ENCODE peak calls at places on chromosomes 16 and 17, in four cellular contexts. Z is body of pancreas, C is cardiac muscle cell, O is stomach. L is an unnamed sample. For H3K4me1 and H3K9me3, the result is how much of the 10 kb centered on the place peaks cover.

GRCh38 chr16:86322840-86323239 is 187.5 kb upstream of the FOXF1 start:
- DNase-seq in Z (no peak), C (no peak), O (no peak), L (no peak)

GRCh38 chr17:73799781-73800627 is 155.8 kb upstream of the SDK2 start:
- DNase-seq in Z (no peak), C (no peak), O (no peak), L (no peak)

GRCh38 chr16:17439580-17439979 is 31.2 kb downstream of the XYLT1 start:
- DNase-seq in Z (no peak), C (no peak), O (no peak), L (no peak)

GRCh38 chr17:74736423-74737298 is at the start of gene RAB37:
- DNase-seq in Z (peak), C (peak), O (peak), L (peak)

GRCh38 chr16:28106467-28106866 is 43.0 kb upstream of the GSG1L start:
- DNase-seq in Z (no peak), C (no peak), O (no peak), L (no peak)

GRCh38 chr16:81099958-81100357 is 3.8 kb upstream of the GCSH start:
- DNase-seq in Z (no peak), C (no peak), O (no peak), L (no peak)

GRCh38 chr17:45243750-45244149 is 18.1 kb downstream of the SPATA32 start:
- DNase-seq in Z (no peak), C (no peak), O (peak), L (no peak)

GRCh38 chr17:12736526-12736925 is 52.8 kb upstream of the ARHGAP44 start:
- DNase-seq in Z (no peak), C (no peak), O (no peak), L (no peak)

GRCh38 chr17:2954898-2955445 is 108.4 kb downstream of the OR1D5 start:
- DNase-seq in Z (no peak), C (peak), O (peak), L (no peak)

GRCh38 chr16:8720080-8720966 is 45.9 kb downstream of the ABAT start:
- DNase-seq in Z (peak), C (no peak), O (no peak), L (no peak)

GRCh38 chr16:66254751-66255150 is 111.7 kb upstream of the CDH5 start:
- DNase-seq in Z (no peak), C (peak), O (no peak), L (no peak)

GRCh38 chr17:67386965-67387551 is 10.0 kb downstream of the PITPNC1 start:
- DNase-seq in Z (peak), C (peak), O (peak), L (peak)

GRCh38 chr16:61721561-61721960 is 314.7 kb downstream of the CDH8 start:
- DNase-seq in Z (no peak), C (no peak), O (no peak), L (no peak)

DNA sequence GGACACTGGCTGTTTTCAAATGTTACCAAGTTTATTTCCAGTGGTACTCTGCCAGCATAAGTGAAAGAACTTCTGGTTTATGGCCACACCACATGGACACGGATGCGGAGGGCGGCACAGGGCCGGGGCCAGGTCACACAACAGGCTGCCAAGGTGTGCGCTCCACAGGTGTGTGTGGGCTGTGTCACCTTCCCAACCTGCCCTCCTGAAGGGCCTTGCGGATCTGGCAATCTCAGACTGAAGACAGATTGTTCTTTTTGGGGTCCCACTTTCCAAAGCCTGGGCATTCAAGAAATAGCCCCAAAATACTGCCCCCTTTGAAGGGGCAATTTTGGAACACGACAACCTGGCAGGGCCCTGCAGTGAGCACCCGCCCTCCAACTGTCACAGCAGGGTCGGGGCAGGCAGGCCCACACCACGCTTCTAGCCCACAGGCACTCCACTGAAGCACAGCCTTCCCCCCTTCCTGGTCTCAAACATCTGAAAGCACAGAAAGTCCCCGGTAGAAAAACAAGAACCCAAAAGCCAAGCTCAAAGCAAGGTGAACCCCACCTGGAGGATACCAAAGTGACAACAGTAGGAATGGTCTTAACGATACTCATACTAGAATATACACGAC is 3.5 kb downstream of the CSNK1D start:
- DNase-seq in Z (no peak), C (no peak), O (peak), L (no peak)
- H3K4me1 ChIP-seq in Z (half or more), C (under half), O (half or more), L (half or more)

DNA sequence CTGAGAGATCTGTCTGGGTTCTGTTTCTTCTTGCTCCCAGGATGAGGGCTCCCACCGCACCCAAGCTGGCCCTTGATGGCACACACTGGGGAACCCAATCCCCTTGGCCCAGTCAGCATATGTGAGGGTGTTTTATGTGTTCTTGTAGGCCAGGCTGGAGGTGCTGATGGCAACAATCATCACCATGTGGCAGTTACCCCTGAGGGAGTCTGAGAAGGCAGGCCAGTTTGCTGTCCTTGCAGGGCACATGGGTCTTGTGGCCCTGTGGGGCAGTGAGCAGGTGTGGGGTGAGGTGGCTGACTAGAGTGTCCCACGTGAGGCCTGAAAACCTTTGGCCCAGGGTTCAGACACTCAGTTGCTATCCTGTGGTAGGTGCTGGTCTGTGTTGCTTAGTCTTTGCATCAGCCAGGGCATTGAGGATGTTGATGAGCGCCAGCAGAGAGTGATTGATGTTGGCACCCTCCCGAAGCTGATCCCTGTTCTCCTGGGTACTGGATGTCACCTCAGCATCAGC is 2183.0 kb downstream of the TP53TG3F start:
- DNase-seq in Z (no peak), C (no peak), O (no peak), L (no peak)
- H3K9me3 ChIP-seq in Z (under half), C (under half), O (under half), L (under half)

GRCh38 chr16:79915264-79916160 is 315.0 kb upstream of the MAF start:
- DNase-seq in Z (no peak), C (no peak), O (no peak), L (no peak)
- H3K4me1 ChIP-seq in Z (under half), C (under half), O (under half), L (under half)

GRCh38 chr16:35234679-35235078 is 1775.3 kb downstream of the TP53TG3F start:
- DNase-seq in Z (no peak), C (no peak), O (no peak), L (no peak)
- H3K9me3 ChIP-seq in Z (under half), C (under half), O (under half), L (under half)

GRCh38 chr16:56982695-56983094 is 6.7 kb upstream of the NLRC5 start:
- DNase-seq in Z (no peak), C (no peak), O (no peak), L (no peak)
- H3K4me1 ChIP-seq in Z (under half), C (under half), O (under half), L (under half)